ENCODE peak calls at places on chromosomes 4 and X, in seven cellular contexts. L is heart right ventricle; U is choroid plexus epithelial cell; X is suprapubic skin; S is GM10248; Q is Calu3; D is CD8-positive, alpha-beta T cell. W is an unnamed sample.

GRCh38 chrX:154398668-154399526 is 720 bp downstream of the RPL10 start:
- DNase-seq in L (peak), D (peak), X (peak), S (peak), U (peak), Q (peak), W (peak)

GRCh38 chr4:25552580-25553271 is 102.9 kb upstream of the SLC34A2 start:
- DNase-seq in S (no peak), D (no peak), U (no peak), Q (peak), L (peak), X (no peak), W (peak)

GRCh38 chr4:2057382-2058065 is 1.6 kb upstream of the NAT8L start:
- DNase-seq in X (no peak), D (no peak), L (no peak), Q (no peak), U (no peak), S (no peak), W (no peak)

GRCh38 chrX:103376979-103377324 is 614 bp downstream of the BEX3 start:
- DNase-seq in S (no peak), X (no peak), L (peak), U (peak), Q (no peak), D (no peak), W (no peak)

GRCh38 chr4:88442636-88443260 is 14.2 kb upstream of the HERC5 start:
- DNase-seq in Q (no peak), S (no peak), L (no peak), X (no peak), U (no peak), D (no peak), W (no peak)

GRCh38 chrX:11532291-11533075 is 133.2 kb downstream of the ARHGAP6 start:
- DNase-seq in S (no peak), D (no peak), L (peak), Q (no peak), X (no peak), U (peak), W (no peak)

GRCh38 chrX:19512961-19513360 is 2.3 kb downstream of the MAP3K15 start:
- DNase-seq in D (no peak), L (no peak), Q (no peak), X (no peak), U (no peak), S (no peak), W (no peak)

GRCh38 chr4:145307120-145307519 is 126.7 kb upstream of the OTUD4 start:
- DNase-seq in U (no peak), L (no peak), D (no peak), X (no peak), S (no peak), Q (no peak), W (no peak)

GRCh38 chr4:112700679-112701078 is 63.7 kb downstream of the LARP7 start:
- DNase-seq in L (no peak), U (no peak), Q (no peak), S (no peak), D (no peak), X (no peak), W (no peak)

GRCh38 chrX:11533211-11533651 is 132.5 kb downstream of the ARHGAP6 start:
- DNase-seq in Q (no peak), S (peak), D (no peak), X (no peak), U (peak), L (peak), W (peak)

GRCh38 chr4:54696649-54697048 is 38.9 kb downstream of the KIT start:
- DNase-seq in L (no peak), X (no peak), Q (no peak), D (no peak), S (no peak), U (no peak), W (no peak)

GRCh38 chr4:6620296-6620695 is 20.2 kb upstream of the MRFAP1 start:
- DNase-seq in S (no peak), L (no peak), X (no peak), D (no peak), Q (no peak), U (no peak), W (no peak)

GRCh38 chr4:53854991-53855885 is 209.2 kb downstream of the CHIC2 start:
- DNase-seq in D (no peak), L (no peak), Q (no peak), S (no peak), U (peak), X (no peak), W (peak)

GRCh38 chrX:24647257-24648058 is at the start of gene PCYT1B:
- DNase-seq in X (peak), S (no peak), Q (peak), U (peak), L (peak), D (peak), W (no peak)

GRCh38 chr4:915041-915474 is 17.1 kb downstream of the GAK start:
- DNase-seq in D (no peak), S (no peak), Q (no peak), L (no peak), U (peak), X (peak), W (no peak)

GRCh38 chr4:152628128-152628527 is 51.7 kb downstream of the TMEM154 start:
- DNase-seq in Q (no peak), S (no peak), X (peak), D (no peak), L (peak), U (no peak), W (no peak)

GRCh38 chr4:180610317-180610716 is 1632.9 kb upstream of the TENM3 start:
- DNase-seq in U (no peak), S (no peak), D (no peak), X (no peak), Q (no peak), L (no peak), W (no peak)

GRCh38 chrX:136220535-136220934 is 30.7 kb downstream of the MAP7D3 start:
- DNase-seq in L (no peak), D (no peak), S (no peak), X (no peak), U (no peak), Q (no peak), W (no peak)

GRCh38 chr4:159401791-159402380 is 299.0 kb downstream of the RAPGEF2 start:
- DNase-seq in S (no peak), X (no peak), L (no peak), U (peak), Q (no peak), D (no peak), W (no peak)

GRCh38 chr4:21363701-21364100 is 584.9 kb downstream of the KCNIP4 start:
- DNase-seq in L (no peak), D (no peak), S (no peak), U (no peak), X (no peak), Q (no peak), W (no peak)

GRCh38 chr4:17082186-17082585 is 183.7 kb upstream of the LDB2 start:
- DNase-seq in U (peak), Q (no peak), L (no peak), D (no peak), X (no peak), S (no peak), W (no peak)

GRCh38 chrX:7654316-7654715 is 188.7 kb upstream of the VCX start:
- DNase-seq in D (no peak), S (no peak), L (no peak), X (no peak), U (no peak), Q (no peak), W (no peak)

GRCh38 chr4:69749771-69750170 is 10.6 kb downstream of the SULT1B1 start:
- DNase-seq in L (no peak), U (peak), Q (no peak), X (no peak), D (no peak), S (no peak), W (no peak)

GRCh38 chr4:5979981-5980380 is 38.2 kb downstream of the C4orf50 start:
- DNase-seq in U (no peak), D (no peak), X (no peak), L (no peak), Q (peak), S (no peak), W (no peak)

GRCh38 chrX:138986235-138986634 is 274.7 kb upstream of the FGF13 start:
- DNase-seq in L (no peak), X (no peak), U (no peak), D (no peak), Q (no peak), S (no peak), W (no peak)

GRCh38 chr4:123941306-123941705 is 544.7 kb downstream of the SPRY1 start:
- DNase-seq in L (no peak), D (no peak), S (no peak), Q (no peak), U (peak), X (no peak), W (no peak)

GRCh38 chr4:8849266-8850073 is 22.2 kb downstream of the HMX1 start:
- DNase-seq in U (no peak), L (no peak), X (peak), S (no peak), D (no peak), Q (no peak), W (no peak)

GRCh38 chr4:89136525-89136924 is 25.2 kb downstream of the TIGD2 start:
- DNase-seq in D (no peak), U (peak), S (no peak), X (no peak), Q (no peak), L (no peak), W (no peak)

GRCh38 chrX:107710617-107711391 is 64.8 kb downstream of the TSC22D3 start:
- DNase-seq in D (peak), S (peak), X (peak), L (peak), U (peak), Q (peak), W (peak)

GRCh38 chr4:13248621-13249298 is 235.4 kb downstream of the RAB28 start:
- DNase-seq in Q (no peak), U (peak), S (no peak), L (no peak), D (no peak), X (no peak), W (no peak)

GRCh38 chr4:7159923-7160322 is 32.4 kb upstream of the SORCS2 start:
- DNase-seq in X (peak), Q (no peak), S (no peak), U (no peak), D (no peak), L (no peak), W (no peak)

DNA sequence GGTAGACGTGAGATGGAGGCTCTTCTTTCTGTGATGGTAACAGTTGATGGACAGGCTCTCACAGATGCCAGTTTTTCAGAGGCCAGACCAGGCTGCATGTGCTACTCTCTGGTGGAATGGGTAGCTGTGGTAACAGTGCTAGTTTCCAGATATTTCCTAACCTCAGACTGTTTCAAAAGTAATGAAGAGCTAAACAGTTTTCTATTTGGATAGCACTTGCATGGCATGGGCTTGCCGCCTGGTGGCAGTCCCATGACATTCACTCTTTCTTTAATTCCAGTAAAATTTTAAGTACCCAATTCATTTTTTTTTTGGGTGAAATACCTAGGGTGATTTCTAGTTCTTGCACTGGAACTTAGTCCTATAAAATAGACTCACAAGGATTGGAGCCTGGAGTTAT is 220.2 kb upstream of the MAD2L1 start:
- DNase-seq in L (no peak), S (no peak), D (no peak), U (no peak), X (no peak), Q (no peak), W (no peak)
- TF ChIP-seq CTCF in L (no peak), S (no peak), D (no peak), U (peak), X (no peak), Q (no peak), W (no peak)

GRCh38 chr4:186946682-186947294 is 223.1 kb upstream of the FAT1 start:
- DNase-seq in S (no peak), D (no peak), X (no peak), U (peak), L (no peak), Q (peak), W (peak)
- TF ChIP-seq CTCF in S (no peak), D (no peak), X (no peak), U (peak), L (no peak), Q (peak), W (peak)

DNA sequence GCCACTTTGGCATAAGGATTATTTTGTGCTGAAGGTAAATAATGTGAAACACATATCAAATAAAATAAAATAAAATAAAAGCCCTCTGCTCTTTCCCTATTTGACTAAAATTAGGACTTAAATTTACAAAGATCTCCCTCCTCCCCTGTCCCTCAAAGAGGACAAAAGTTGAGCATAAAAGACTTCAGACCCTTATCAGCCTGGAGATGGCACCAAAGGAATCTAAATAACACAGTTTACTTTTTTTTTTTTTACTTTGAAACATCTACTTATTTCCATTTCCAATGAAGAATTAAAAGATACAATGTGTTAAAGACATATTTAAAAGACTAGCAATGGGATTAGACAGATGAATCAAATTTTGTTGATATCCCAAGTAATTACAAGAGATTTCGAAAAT is 89.7 kb downstream of the EPHA5 start:
- DNase-seq in Q (no peak), U (peak), L (no peak), S (no peak), X (no peak), D (no peak), W (no peak)
- TF ChIP-seq CTCF in Q (no peak), U (peak), L (no peak), S (no peak), X (no peak), D (no peak), W (no peak)

GRCh38 chrX:39577976-39578962 is 519.5 kb downstream of the BCOR start:
- DNase-seq in Q (no peak), S (peak), U (no peak), L (peak), X (no peak), D (no peak), W (peak)
- TF ChIP-seq CTCF in Q (no peak), S (no peak), U (no peak), L (no peak), X (no peak), D (no peak), W (no peak)

GRCh38 chr4:3318561-3319021 is 25.8 kb downstream of the RGS12 start:
- DNase-seq in D (no peak), L (no peak), U (no peak), Q (no peak), X (peak), S (no peak), W (no peak)
- TF ChIP-seq CTCF in D (no peak), L (no peak), U (peak), Q (no peak), X (no peak), S (no peak), W (no peak)

DNA sequence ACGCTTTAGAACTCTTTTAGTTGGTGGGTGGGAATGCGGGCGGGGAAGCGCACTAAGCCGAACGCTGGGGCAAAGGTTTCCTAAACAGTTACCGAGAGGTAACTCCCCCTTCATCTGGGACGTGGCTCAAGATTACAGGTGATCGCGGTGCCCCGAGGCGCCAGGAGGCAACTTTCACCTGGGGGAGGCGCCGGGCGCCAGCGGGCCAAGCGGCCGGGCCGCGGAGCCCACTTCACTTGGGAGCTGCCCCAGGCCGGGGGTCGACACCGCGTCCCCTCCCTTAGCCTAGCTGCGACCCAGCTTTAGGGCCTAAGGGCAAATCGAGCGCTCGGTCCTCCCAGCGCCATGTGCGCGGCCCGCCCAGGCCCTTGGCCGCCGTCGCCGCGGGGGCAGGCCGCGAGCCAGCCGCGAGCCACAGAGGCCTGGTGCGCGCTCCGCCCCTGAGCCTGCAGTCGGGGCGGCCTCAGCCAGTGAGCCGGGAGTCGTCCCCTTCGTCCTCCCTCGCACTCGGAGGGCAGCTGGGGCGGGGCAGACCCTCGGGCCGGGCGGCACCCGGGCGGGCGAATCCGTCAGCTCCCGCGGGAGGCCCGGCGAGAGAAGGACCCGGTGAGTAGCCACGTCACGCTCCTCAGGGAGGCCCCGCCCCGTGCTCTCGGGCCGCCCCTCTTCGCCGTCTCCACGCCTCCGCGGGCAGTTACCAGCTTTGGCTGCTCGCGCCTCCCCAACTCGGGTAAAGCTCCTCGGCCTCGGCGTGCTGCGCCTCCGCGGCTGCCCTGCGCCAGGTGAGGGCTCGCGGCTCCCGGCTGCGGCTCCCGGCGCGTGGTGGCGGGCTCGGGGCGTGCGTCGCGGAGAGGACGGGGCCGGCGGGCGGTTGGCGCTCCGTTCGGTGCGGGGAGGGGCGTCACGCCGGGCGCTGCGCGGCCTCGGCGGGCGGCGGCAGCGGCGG is at the start of gene LARP1B:
- DNase-seq in D (peak), S (peak), Q (peak), U (peak), X (peak), L (peak), W (peak)
- TF ChIP-seq CTCF in D (no peak), S (no peak), Q (no peak), U (no peak), X (no peak), L (no peak), W (peak)

GRCh38 chr4:4426511-4427477 is 39.9 kb downstream of the NSG1 start:
- DNase-seq in X (no peak), Q (no peak), L (no peak), U (peak), S (no peak), D (no peak), W (no peak)
- TF ChIP-seq CTCF in X (no peak), Q (no peak), L (no peak), U (peak), S (no peak), D (no peak), W (no peak)

DNA sequence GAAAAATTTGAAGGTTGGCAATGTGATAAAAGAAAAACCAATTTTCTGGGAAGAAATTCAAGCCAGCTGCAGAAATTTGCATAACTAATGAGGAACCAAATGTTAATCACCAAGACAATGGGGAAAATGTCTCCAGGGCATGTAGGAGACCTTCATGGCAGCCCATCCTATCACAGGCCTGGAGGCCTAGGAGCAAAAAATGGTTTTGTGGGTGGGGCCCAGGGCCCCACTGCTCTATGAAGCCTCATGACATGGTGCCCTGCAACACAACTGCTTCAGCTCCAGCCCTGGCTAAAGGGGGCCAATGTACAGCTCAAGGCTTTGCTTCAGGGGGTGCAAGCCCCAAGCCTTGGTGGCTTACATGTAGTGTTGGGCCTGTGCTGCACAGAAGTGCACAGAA is 184.0 kb downstream of the TBCK start:
- DNase-seq in L (no peak), S (no peak), Q (no peak), X (no peak), D (no peak), U (no peak), W (no peak)
- TF ChIP-seq CTCF in L (no peak), S (no peak), Q (no peak), X (no peak), D (no peak), U (no peak), W (no peak)

GRCh38 chr4:47463235-47463956 is at the start of gene COMMD8:
- DNase-seq in S (peak), Q (peak), X (peak), D (peak), U (peak), L (peak), W (peak)
- TF ChIP-seq CTCF in S (peak), Q (no peak), X (no peak), D (no peak), U (no peak), L (no peak), W (peak)

W was measured in OCI-LY7.